ENCODE peak calls at places on chromosomes 1 and 21, in four cellular contexts. One of them, this sample, is unnamed.

GRCh38 chr1:67226688-67227087 is 60.4 kb downstream of the IL23R start:
- DNase-seq in K562: no peak
- DNase-seq in HCT116: no peak
- DNase-seq in HepG2: no peak
- DNase-seq in this sample: no peak

GRCh38 chr1:109892476-109893368 is 17.9 kb upstream of the CSF1 start:
- DNase-seq in K562: no peak
- DNase-seq in HCT116: no peak
- DNase-seq in HepG2: no peak
- DNase-seq in this sample: no peak

GRCh38 chr1:100433563-100433962 is 81.3 kb downstream of the CDC14A start:
- DNase-seq in K562: no peak
- DNase-seq in HCT116: no peak
- DNase-seq in HepG2: no peak
- DNase-seq in this sample: no peak

GRCh38 chr1:110787328-110788071 is 85.4 kb upstream of the CD53 start:
- DNase-seq in K562: no peak
- DNase-seq in HCT116: no peak
- DNase-seq in HepG2: no peak
- DNase-seq in this sample: no peak

GRCh38 chr1:150606743-150607142 is 22.7 kb downstream of the ENSA start:
- DNase-seq in K562: no peak
- DNase-seq in HCT116: no peak
- DNase-seq in HepG2: no peak
- DNase-seq in this sample: no peak

GRCh38 chr1:2858676-2859075 is 57.2 kb upstream of the TTC34 start:
- DNase-seq in K562: no peak
- DNase-seq in HCT116: no peak
- DNase-seq in HepG2: no peak
- DNase-seq in this sample: no peak

GRCh38 chr1:184299076-184299790 is 87.6 kb upstream of the C1orf21 start:
- DNase-seq in K562: no peak
- DNase-seq in HCT116: no peak
- DNase-seq in HepG2: no peak
- DNase-seq in this sample: no peak

GRCh38 chr1:40625476-40626382 is 39.8 kb downstream of the RIMS3 start:
- DNase-seq in K562: no peak
- DNase-seq in HCT116: no peak
- DNase-seq in HepG2: no peak
- DNase-seq in this sample: no peak

GRCh38 chr1:2037314-2037979 is 12.8 kb upstream of the PRKCZ start:
- DNase-seq in K562: no peak
- DNase-seq in HCT116: no peak
- DNase-seq in HepG2: no peak
- DNase-seq in this sample: no peak

GRCh38 chr1:154514066-154514553 is 11.9 kb upstream of the SHE start:
- DNase-seq in K562: no peak
- DNase-seq in HCT116: no peak
- DNase-seq in HepG2: no peak
- DNase-seq in this sample: no peak

GRCh38 chr1:101331794-101332193 is 95.0 kb downstream of the S1PR1 start:
- DNase-seq in K562: no peak
- DNase-seq in HCT116: no peak
- DNase-seq in HepG2: no peak
- DNase-seq in this sample: no peak

GRCh38 chr1:59477286-59477685 is 180.4 kb downstream of the FGGY start:
- DNase-seq in K562: no peak
- DNase-seq in HCT116: peak; percentile 72
- DNase-seq in HepG2: no peak
- DNase-seq in this sample: no peak

GRCh38 chr1:20323613-20323920 is 32.9 kb downstream of the VWA5B1 start:
- DNase-seq in K562: no peak
- DNase-seq in HCT116: no peak
- DNase-seq in HepG2: no peak
- DNase-seq in this sample: no peak

GRCh38 chr1:6923012-6923805 is 138.0 kb downstream of the CAMTA1 start:
- DNase-seq in K562: no peak
- DNase-seq in HCT116: no peak
- DNase-seq in HepG2: no peak
- DNase-seq in this sample: no peak

GRCh38 chr21:38810826-38811164 is 5.1 kb downstream of the ETS2 start:
- DNase-seq in K562: no peak
- DNase-seq in HCT116: no peak
- DNase-seq in HepG2: no peak
- DNase-seq in this sample: no peak

GRCh38 chr1:44812822-44813543 is 4.7 kb downstream of the BTBD19 start:
- DNase-seq in K562: no peak
- DNase-seq in HCT116: no peak
- DNase-seq in HepG2: no peak
- DNase-seq in this sample: peak; percentile 78

GRCh38 chr1:113940365-113941244 is 11.5 kb downstream of the HIPK1 start:
- DNase-seq in K562: no peak
- DNase-seq in HCT116: no peak
- DNase-seq in HepG2: no peak
- DNase-seq in this sample: no peak

GRCh38 chr1:216778763-216779162 is 55.5 kb upstream of the ESRRG start:
- DNase-seq in K562: no peak
- DNase-seq in HCT116: no peak
- DNase-seq in HepG2: no peak
- DNase-seq in this sample: no peak

GRCh38 chr21:21898801-21899200 is 900.6 kb downstream of the NCAM2 start:
- DNase-seq in K562: no peak
- DNase-seq in HCT116: no peak
- DNase-seq in HepG2: no peak
- DNase-seq in this sample: no peak

GRCh38 chr21:46545363-46545762 is 59.5 kb downstream of the S100B start:
- DNase-seq in K562: no peak
- DNase-seq in HCT116: no peak
- DNase-seq in HepG2: no peak
- DNase-seq in this sample: no peak
- TF ChIP-seq FOSL1 in K562: no peak
- TF ChIP-seq FOSL1 in HCT116: no peak
- TF ChIP-seq FOSL1 in HepG2: no peak
- TF ChIP-seq FOSL1 in this sample: no peak

GRCh38 chr1:244712669-244713068 is 59.7 kb downstream of the DESI2 start:
- DNase-seq in K562: no peak
- DNase-seq in HCT116: no peak
- DNase-seq in HepG2: no peak
- DNase-seq in this sample: no peak
- TF ChIP-seq FOSL1 in K562: no peak
- TF ChIP-seq FOSL1 in HCT116: no peak
- TF ChIP-seq FOSL1 in HepG2: no peak
- TF ChIP-seq FOSL1 in this sample: no peak

DNA sequence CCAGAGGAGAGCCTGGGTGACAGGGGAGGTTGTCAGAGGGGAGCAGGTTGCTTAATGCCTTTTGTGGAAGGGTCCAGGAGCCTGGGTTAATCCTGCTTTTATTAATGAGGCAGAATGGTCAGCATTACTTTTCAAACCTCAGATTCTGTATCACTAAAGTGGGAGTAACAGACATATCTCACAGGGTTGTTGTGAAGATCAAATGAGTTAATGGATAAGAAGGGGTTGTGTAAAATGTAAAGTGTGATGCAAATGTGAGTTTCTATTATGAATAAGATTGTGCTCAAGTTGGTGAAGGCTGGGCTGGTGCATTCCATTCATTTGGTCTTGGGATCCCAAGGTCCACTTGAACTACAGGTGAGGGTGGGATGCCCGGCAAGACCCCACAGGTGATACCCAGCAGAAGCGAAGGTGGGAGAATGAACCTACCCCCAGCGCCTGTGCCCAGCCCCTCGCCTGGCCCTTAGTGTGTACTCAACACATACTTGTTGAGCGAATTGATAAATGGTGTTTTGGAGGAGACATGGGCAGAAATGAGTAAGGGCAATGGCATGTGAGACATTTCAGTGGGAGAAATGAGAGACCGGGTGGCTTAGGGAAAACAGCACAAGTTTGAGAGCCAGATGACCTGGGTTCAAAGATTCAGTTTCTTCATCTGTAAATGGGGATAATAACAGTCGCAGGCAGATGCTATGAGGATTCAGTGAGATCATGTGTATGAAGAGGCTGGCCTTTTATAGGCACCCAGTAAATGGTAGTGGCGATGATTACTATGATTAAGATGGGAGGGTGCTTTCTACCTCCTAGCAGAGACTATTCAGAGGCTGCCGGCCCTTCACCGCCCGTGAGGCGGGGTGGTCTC is 6.2 kb downstream of the SLC26A9 start:
- DNase-seq in K562: no peak
- DNase-seq in HCT116: no peak
- DNase-seq in HepG2: peak; percentile 63
- DNase-seq in this sample: no peak
- TF ChIP-seq FOSL1 in K562: no peak
- TF ChIP-seq FOSL1 in HCT116: peak; percentile 28
- TF ChIP-seq FOSL1 in HepG2: no peak
- TF ChIP-seq FOSL1 in this sample: no peak

GRCh38 chr1:64676386-64676785 is 68.5 kb upstream of the RAVER2 start:
- DNase-seq in K562: no peak
- DNase-seq in HCT116: no peak
- DNase-seq in HepG2: no peak
- DNase-seq in this sample: no peak

GRCh38 chr1:64677471-64677870 is 67.4 kb upstream of the RAVER2 start:
- DNase-seq in K562: no peak
- DNase-seq in HCT116: no peak
- DNase-seq in HepG2: no peak
- DNase-seq in this sample: no peak

GRCh38 chr1:64680601-64681000 is 64.3 kb upstream of the RAVER2 start:
- DNase-seq in K562: no peak
- DNase-seq in HCT116: no peak
- DNase-seq in HepG2: no peak
- DNase-seq in this sample: no peak

GRCh38 chr1:64679177-64679576 is 65.7 kb upstream of the RAVER2 start:
- DNase-seq in K562: no peak
- DNase-seq in HCT116: no peak
- DNase-seq in HepG2: no peak
- DNase-seq in this sample: no peak

DNA sequence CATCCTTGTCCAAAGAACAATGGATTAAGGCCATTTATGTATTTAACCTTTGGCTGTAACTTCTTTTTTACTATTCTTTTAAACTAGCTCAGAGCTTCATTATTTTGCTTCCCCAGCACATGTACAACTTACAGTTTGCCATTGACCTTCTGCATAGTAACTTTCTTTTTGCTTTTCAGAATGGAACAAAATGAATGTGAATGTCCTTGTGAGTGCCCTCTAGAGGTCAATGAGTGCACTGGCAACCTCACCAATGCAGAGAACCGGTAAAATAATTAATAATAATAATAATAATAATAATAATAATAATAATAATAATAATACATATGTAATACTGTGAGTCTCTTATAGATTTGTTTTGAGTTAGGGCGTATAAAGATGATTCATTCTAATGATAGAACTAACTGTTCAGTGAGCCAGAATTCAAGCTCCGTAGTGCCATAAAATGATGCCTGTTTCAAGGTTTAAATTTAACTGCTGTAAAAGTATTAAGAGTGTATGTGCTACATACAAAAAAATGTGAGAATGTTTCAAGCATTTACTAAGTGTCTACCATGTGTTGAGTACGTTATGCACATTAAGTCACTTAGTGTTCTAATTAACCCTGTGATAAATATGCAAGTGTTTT is 69.0 kb upstream of the RAVER2 start:
- DNase-seq in K562: peak; percentile 36
- DNase-seq in HCT116: no peak
- DNase-seq in HepG2: peak; percentile 3
- DNase-seq in this sample: no peak
- TF ChIP-seq FOSL1 in K562: no peak
- TF ChIP-seq FOSL1 in HCT116: no peak
- TF ChIP-seq FOSL1 in HepG2: no peak
- TF ChIP-seq FOSL1 in this sample: no peak

GRCh38 chr1:202760589-202760988 is 47.6 kb downstream of the KDM5B start:
- DNase-seq in K562: no peak
- DNase-seq in HCT116: no peak
- DNase-seq in HepG2: no peak
- DNase-seq in this sample: no peak
- TF ChIP-seq FOSL1 in K562: no peak
- TF ChIP-seq FOSL1 in HCT116: no peak
- TF ChIP-seq FOSL1 in HepG2: no peak
- TF ChIP-seq FOSL1 in this sample: no peak

GRCh38 chr1:85573348-85573747 is 7.2 kb upstream of the CCN1 start:
- DNase-seq in K562: no peak
- DNase-seq in HCT116: no peak
- DNase-seq in HepG2: no peak
- DNase-seq in this sample: no peak

GRCh38 chr1:85571181-85571540 is 9.4 kb upstream of the CCN1 start:
- DNase-seq in K562: no peak
- DNase-seq in HCT116: no peak
- DNase-seq in HepG2: peak; percentile 33
- DNase-seq in this sample: no peak

GRCh38 chr1:85572574-85572973 is 8.0 kb upstream of the CCN1 start:
- DNase-seq in K562: no peak
- DNase-seq in HCT116: no peak
- DNase-seq in HepG2: no peak
- DNase-seq in this sample: peak; percentile 30

GRCh38 chr1:85570446-85571180 is 9.9 kb upstream of the CCN1 start:
- DNase-seq in K562: no peak
- DNase-seq in HCT116: no peak
- DNase-seq in HepG2: no peak
- DNase-seq in this sample: peak; percentile 19

DNA sequence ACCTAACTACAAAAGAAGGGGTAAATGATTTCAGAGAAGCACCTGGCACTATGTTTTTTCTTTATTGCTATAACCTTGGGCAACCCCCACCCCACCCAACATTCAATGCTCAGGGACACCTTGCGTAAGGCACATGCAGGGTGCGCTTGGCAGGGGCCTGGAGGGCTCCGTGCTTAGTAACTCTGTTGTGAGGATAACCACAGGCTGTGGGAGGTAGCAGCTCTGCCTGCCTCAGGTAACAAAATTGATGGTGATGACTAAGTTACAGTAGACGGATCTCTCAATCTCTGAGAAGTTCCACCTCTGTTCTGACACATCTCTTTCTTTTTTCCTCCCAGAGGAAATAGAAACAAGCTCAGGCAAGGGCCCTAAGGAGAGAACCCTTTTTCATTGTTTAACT is 8.7 kb upstream of the CCN1 start:
- DNase-seq in K562: no peak
- DNase-seq in HCT116: no peak
- DNase-seq in HepG2: no peak
- DNase-seq in this sample: peak; percentile 36
- TF ChIP-seq FOSL1 in K562: no peak
- TF ChIP-seq FOSL1 in HCT116: no peak
- TF ChIP-seq FOSL1 in HepG2: no peak
- TF ChIP-seq FOSL1 in this sample: no peak